ENCODE peak calls at places on chromosomes 13 and 19, in ten cellular contexts. T is HTR-8/SVneo; D is HT1080; L is hippocampal formation; V is NCI-H82; O is ELF-1; G is globus pallidus; I is activated CD4-positive, alpha-beta T cell treated with anti-CD3 and anti-CD28 coated beads, Interleukin-2, amount 10 ng/mL, durations not matched to agents 7 days and 5 days; W is adipocyte; H is T-helper 2 cell. Y is an unnamed sample.

GRCh38 chr13:111584101-111584500 is 263.7 kb downstream of the TEX29 start:
- DNase-seq in V (no peak), I (no peak), L (no peak), T (no peak), G (no peak), O (peak), W (no peak), H (no peak), D (peak), Y (no peak)

GRCh38 chr19:55453861-55454260 is 7.6 kb downstream of the ISOC2 start:
- DNase-seq in I (no peak), H (no peak), T (no peak), D (no peak), L (no peak), W (no peak), G (no peak), V (no peak), O (no peak), Y (no peak)

GRCh38 chr19:38683393-38684077 is 36.1 kb downstream of the ACTN4 start:
- DNase-seq in T (peak), V (peak), W (peak), I (peak), L (no peak), O (peak), G (no peak), H (peak), D (peak), Y (no peak)

GRCh38 chr13:97413694-97414093 is 20.3 kb upstream of the RAP2A start:
- DNase-seq in L (no peak), T (no peak), G (no peak), I (no peak), V (no peak), O (no peak), D (no peak), H (no peak), W (no peak), Y (no peak)

GRCh38 chr19:38929929-38930775 is at the start of gene SARS2:
- DNase-seq in H (peak), O (peak), T (peak), L (peak), I (peak), W (peak), D (peak), V (peak), G (peak), Y (peak)

GRCh38 chr19:6740589-6741348 is 1.3 kb downstream of the TRIP10 start:
- DNase-seq in G (no peak), T (peak), L (no peak), D (peak), I (no peak), V (peak), H (no peak), W (peak), O (peak), Y (no peak)

GRCh38 chr19:19997656-19998268 is 41.5 kb downstream of the ZNF682 start:
- DNase-seq in V (peak), L (no peak), I (peak), W (peak), G (peak), H (peak), O (peak), D (no peak), T (no peak), Y (no peak)

GRCh38 chr13:112968910-112969691 is at the start of gene MCF2L:
- DNase-seq in D (no peak), G (peak), O (peak), W (peak), I (peak), V (peak), T (peak), H (peak), L (no peak), Y (peak)

GRCh38 chr13:36666482-36667264 is 7.1 kb upstream of the SERTM1 start:
- DNase-seq in D (peak), W (no peak), O (no peak), G (no peak), I (no peak), H (no peak), T (no peak), L (no peak), V (no peak), Y (no peak)

Y was measured in dorsolateral prefrontal cortex.